ENCODE peak calls at places on chromosome 3, in six cellular contexts. One of them, this sample, is unnamed.

GRCh38 chr3:5136619-5137429 is 14.7 kb downstream of the ARL8B start:
- DNase-seq in astrocyte of the spinal cord: peak
- DNase-seq in immature natural killer cell: peak
- DNase-seq in hypothalamus: no peak
- DNase-seq in GM04503: no peak
- DNase-seq in natural killer cell: no peak
- DNase-seq in this sample: peak

GRCh38 chr3:157794771-157795170 is 291.6 kb upstream of the VEPH1 start:
- DNase-seq in hypothalamus: no peak
- DNase-seq in natural killer cell: no peak
- DNase-seq in astrocyte of the spinal cord: peak
- DNase-seq in immature natural killer cell: no peak
- DNase-seq in GM04503: peak
- DNase-seq in this sample: peak

GRCh38 chr3:25468866-25469319 is 40.8 kb downstream of the RARB start:
- DNase-seq in GM04503: peak
- DNase-seq in natural killer cell: no peak
- DNase-seq in immature natural killer cell: no peak
- DNase-seq in hypothalamus: peak
- DNase-seq in astrocyte of the spinal cord: peak
- DNase-seq in this sample: peak

GRCh38 chr3:76405196-76405595 is 619.8 kb upstream of the ZNF717 start:
- DNase-seq in GM04503: no peak
- DNase-seq in natural killer cell: no peak
- DNase-seq in hypothalamus: no peak
- DNase-seq in immature natural killer cell: no peak
- DNase-seq in astrocyte of the spinal cord: no peak
- DNase-seq in this sample: peak

GRCh38 chr3:127412578-127413317 is 124.9 kb upstream of the PRR20G start:
- DNase-seq in immature natural killer cell: no peak
- DNase-seq in natural killer cell: no peak
- DNase-seq in astrocyte of the spinal cord: no peak
- DNase-seq in GM04503: no peak
- DNase-seq in hypothalamus: no peak
- DNase-seq in this sample: no peak

GRCh38 chr3:27479816-27480543 is 4.2 kb downstream of the SLC4A7 start:
- DNase-seq in astrocyte of the spinal cord: no peak
- DNase-seq in natural killer cell: no peak
- DNase-seq in GM04503: no peak
- DNase-seq in immature natural killer cell: peak
- DNase-seq in hypothalamus: no peak
- DNase-seq in this sample: no peak

GRCh38 chr3:36868614-36869436 is 76.0 kb downstream of the TRANK1 start:
- DNase-seq in immature natural killer cell: peak
- DNase-seq in astrocyte of the spinal cord: peak
- DNase-seq in GM04503: peak
- DNase-seq in natural killer cell: no peak
- DNase-seq in hypothalamus: peak
- DNase-seq in this sample: peak

GRCh38 chr3:42923606-42924005 is 17.7 kb downstream of the ZNF662 start:
- DNase-seq in hypothalamus: no peak
- DNase-seq in GM04503: no peak
- DNase-seq in immature natural killer cell: no peak
- DNase-seq in astrocyte of the spinal cord: no peak
- DNase-seq in natural killer cell: no peak
- DNase-seq in this sample: no peak

GRCh38 chr3:181726351-181727121 is 14.8 kb downstream of the SOX2 start:
- DNase-seq in immature natural killer cell: no peak
- DNase-seq in natural killer cell: no peak
- DNase-seq in astrocyte of the spinal cord: peak
- DNase-seq in GM04503: no peak
- DNase-seq in hypothalamus: peak
- DNase-seq in this sample: no peak

GRCh38 chr3:4830586-4830914 is 148.7 kb upstream of the BHLHE40 start:
- DNase-seq in astrocyte of the spinal cord: no peak
- DNase-seq in natural killer cell: no peak
- DNase-seq in hypothalamus: no peak
- DNase-seq in immature natural killer cell: no peak
- DNase-seq in GM04503: no peak
- DNase-seq in this sample: no peak

GRCh38 chr3:69240651-69241578 is 118.5 kb upstream of the LMOD3 start:
- DNase-seq in GM04503: no peak
- DNase-seq in astrocyte of the spinal cord: no peak
- DNase-seq in hypothalamus: no peak
- DNase-seq in natural killer cell: no peak
- DNase-seq in immature natural killer cell: no peak
- DNase-seq in this sample: no peak

GRCh38 chr3:16300881-16301359 is 35.9 kb downstream of the OXNAD1 start:
- DNase-seq in natural killer cell: no peak
- DNase-seq in immature natural killer cell: peak
- DNase-seq in astrocyte of the spinal cord: no peak
- DNase-seq in hypothalamus: no peak
- DNase-seq in GM04503: no peak
- DNase-seq in this sample: no peak

GRCh38 chr3:61680617-61681016 is 119.2 kb downstream of the PTPRG start:
- DNase-seq in hypothalamus: no peak
- DNase-seq in astrocyte of the spinal cord: no peak
- DNase-seq in GM04503: no peak
- DNase-seq in natural killer cell: no peak
- DNase-seq in immature natural killer cell: no peak
- DNase-seq in this sample: no peak

GRCh38 chr3:9903238-9903624 is 583 bp downstream of the IL17RE start:
- DNase-seq in astrocyte of the spinal cord: peak
- DNase-seq in natural killer cell: no peak
- DNase-seq in immature natural killer cell: no peak
- DNase-seq in hypothalamus: no peak
- DNase-seq in GM04503: no peak
- DNase-seq in this sample: no peak

GRCh38 chr3:132356568-132356967 is 39.4 kb downstream of the ACP3 start:
- DNase-seq in GM04503: no peak
- DNase-seq in natural killer cell: no peak
- DNase-seq in hypothalamus: no peak
- DNase-seq in astrocyte of the spinal cord: no peak
- DNase-seq in immature natural killer cell: no peak
- DNase-seq in this sample: no peak

GRCh38 chr3:127485396-127486170 is 105.0 kb downstream of the TPRA1 start:
- DNase-seq in astrocyte of the spinal cord: no peak
- DNase-seq in GM04503: no peak
- DNase-seq in natural killer cell: no peak
- DNase-seq in hypothalamus: no peak
- DNase-seq in immature natural killer cell: no peak
- DNase-seq in this sample: no peak

GRCh38 chr3:56990295-56991015 is 70.0 kb upstream of the SPATA12 start:
- DNase-seq in natural killer cell: no peak
- DNase-seq in astrocyte of the spinal cord: no peak
- DNase-seq in immature natural killer cell: no peak
- DNase-seq in hypothalamus: no peak
- DNase-seq in GM04503: no peak
- DNase-seq in this sample: no peak

GRCh38 chr3:116444819-116445290 is 432 bp downstream of the LSAMP start:
- DNase-seq in natural killer cell: no peak
- DNase-seq in GM04503: no peak
- DNase-seq in hypothalamus: peak
- DNase-seq in immature natural killer cell: no peak
- DNase-seq in astrocyte of the spinal cord: no peak
- DNase-seq in this sample: no peak

GRCh38 chr3:179037361-179037760 is 34.2 kb downstream of the ZMAT3 start:
- DNase-seq in natural killer cell: no peak
- DNase-seq in immature natural killer cell: no peak
- DNase-seq in hypothalamus: peak
- DNase-seq in GM04503: peak
- DNase-seq in astrocyte of the spinal cord: peak
- DNase-seq in this sample: peak

GRCh38 chr3:8095724-8096123 is 405.9 kb upstream of the LMCD1 start:
- DNase-seq in GM04503: no peak
- DNase-seq in astrocyte of the spinal cord: no peak
- DNase-seq in natural killer cell: no peak
- DNase-seq in hypothalamus: no peak
- DNase-seq in immature natural killer cell: no peak
- DNase-seq in this sample: no peak

GRCh38 chr3:62159693-62160092 is 213.7 kb downstream of the FEZF2 start:
- DNase-seq in GM04503: peak
- DNase-seq in astrocyte of the spinal cord: peak
- DNase-seq in natural killer cell: no peak
- DNase-seq in hypothalamus: no peak
- DNase-seq in immature natural killer cell: no peak
- DNase-seq in this sample: peak

GRCh38 chr3:172204716-172205115 is 165.3 kb downstream of the FNDC3B start:
- DNase-seq in astrocyte of the spinal cord: no peak
- DNase-seq in natural killer cell: no peak
- DNase-seq in immature natural killer cell: no peak
- DNase-seq in hypothalamus: no peak
- DNase-seq in GM04503: no peak
- DNase-seq in this sample: no peak

GRCh38 chr3:142267269-142267668 is 41.9 kb upstream of the GK5 start:
- DNase-seq in immature natural killer cell: no peak
- DNase-seq in GM04503: no peak
- DNase-seq in astrocyte of the spinal cord: no peak
- DNase-seq in natural killer cell: no peak
- DNase-seq in hypothalamus: no peak
- DNase-seq in this sample: no peak

GRCh38 chr3:194572944-194573491 is 60.2 kb downstream of the TMEM44 start:
- DNase-seq in astrocyte of the spinal cord: no peak
- DNase-seq in hypothalamus: no peak
- DNase-seq in immature natural killer cell: no peak
- DNase-seq in GM04503: no peak
- DNase-seq in natural killer cell: no peak
- DNase-seq in this sample: peak

GRCh38 chr3:194112120-194113106 is 23.5 kb upstream of the HES1 start:
- DNase-seq in GM04503: no peak
- DNase-seq in astrocyte of the spinal cord: no peak
- DNase-seq in natural killer cell: no peak
- DNase-seq in hypothalamus: no peak
- DNase-seq in immature natural killer cell: no peak
- DNase-seq in this sample: peak

GRCh38 chr3:178771511-178771910 is 235.3 kb downstream of the KCNMB2 start:
- DNase-seq in hypothalamus: no peak
- DNase-seq in immature natural killer cell: no peak
- DNase-seq in GM04503: no peak
- DNase-seq in astrocyte of the spinal cord: no peak
- DNase-seq in natural killer cell: no peak
- DNase-seq in this sample: no peak

GRCh38 chr3:126954141-126954845 is 28.6 kb upstream of the PLXNA1 start:
- DNase-seq in astrocyte of the spinal cord: no peak
- DNase-seq in GM04503: no peak
- DNase-seq in immature natural killer cell: no peak
- DNase-seq in hypothalamus: no peak
- DNase-seq in natural killer cell: no peak
- DNase-seq in this sample: no peak

GRCh38 chr3:131892331-131892730 is 142.5 kb downstream of the CPNE4 start:
- DNase-seq in immature natural killer cell: no peak
- DNase-seq in astrocyte of the spinal cord: no peak
- DNase-seq in hypothalamus: no peak
- DNase-seq in GM04503: no peak
- DNase-seq in natural killer cell: no peak
- DNase-seq in this sample: no peak

GRCh38 chr3:126102530-126102951 is 18.6 kb upstream of the SLC41A3 start:
- DNase-seq in GM04503: peak
- DNase-seq in astrocyte of the spinal cord: no peak
- DNase-seq in immature natural killer cell: no peak
- DNase-seq in natural killer cell: no peak
- DNase-seq in hypothalamus: no peak
- DNase-seq in this sample: no peak

GRCh38 chr3:42699511-42699971 is 3.1 kb downstream of the HHATL start:
- DNase-seq in hypothalamus: no peak
- DNase-seq in immature natural killer cell: no peak
- DNase-seq in natural killer cell: no peak
- DNase-seq in GM04503: no peak
- DNase-seq in astrocyte of the spinal cord: no peak
- DNase-seq in this sample: no peak

This sample was measured in iris pigment epithelial cell.